ENCODE peak calls at places on chromosome 9, in four cellular contexts. V is CD4-positive, alpha-beta T cell; D is neural crest cell; R is stimulated activated CD4-positive, alpha-beta T cell treated with anti-CD3 and anti-CD28 coated beads, Interleukin-1b, Interleukin-23, amount 100 ng/mL, for 24 hours. Q is an unnamed sample.

GRCh38 chr9:100150209-100150608 is 51.2 kb downstream of the INVS start:
- DNase-seq in R (no peak), V (no peak), D (no peak), Q (no peak)

GRCh38 chr9:121609845-121610637 is 41.4 kb upstream of the DAB2IP start:
- DNase-seq in V (no peak), R (no peak), D (no peak), Q (no peak)

GRCh38 chr9:114314881-114315722 is 7.8 kb upstream of the ORM1 start:
- DNase-seq in V (no peak), R (no peak), D (no peak), Q (peak)

GRCh38 chr9:15357050-15357653 is 50.1 kb upstream of the TTC39B start:
- DNase-seq in V (peak), R (peak), D (no peak), Q (no peak)

GRCh38 chr9:38671748-38672147 is 48.2 kb downstream of the FAM240B start:
- DNase-seq in D (no peak), V (no peak), R (no peak), Q (no peak)

GRCh38 chr9:121603028-121603427 is 48.4 kb upstream of the DAB2IP start:
- DNase-seq in V (no peak), D (no peak), R (no peak), Q (no peak)

GRCh38 chr9:12065050-12065449 is 628.1 kb upstream of the TYRP1 start:
- DNase-seq in D (no peak), R (no peak), V (no peak), Q (no peak)

GRCh38 chr9:8715792-8716191 is 916.2 kb upstream of the DMAC1 start:
- DNase-seq in V (no peak), R (no peak), D (no peak), Q (no peak)

GRCh38 chr9:117926031-117926655 is 221.9 kb downstream of the TLR4 start:
- DNase-seq in R (no peak), V (no peak), D (no peak), Q (no peak)